ENCODE peak calls at places on chromosomes 7 and 10, in six cellular contexts. One of them, this sample, is unnamed.

GRCh38 chr7:105580022-105580740 is 1.1 kb downstream of the EFCAB10 start:
- DNase-seq in D721Med: no peak
- DNase-seq in GM06990: no peak
- DNase-seq in Panc1: no peak
- DNase-seq in chondrocyte: no peak
- DNase-seq in pancreas: no peak
- DNase-seq in this sample: no peak

GRCh38 chr10:49744924-49745605 is 17.1 kb downstream of the OGDHL start:
- DNase-seq in D721Med: peak
- DNase-seq in GM06990: no peak
- DNase-seq in Panc1: no peak
- DNase-seq in chondrocyte: no peak
- DNase-seq in pancreas: no peak
- DNase-seq in this sample: no peak

GRCh38 chr7:30703756-30704155 is 21.5 kb upstream of the CRHR2 start:
- DNase-seq in D721Med: no peak
- DNase-seq in GM06990: no peak
- DNase-seq in Panc1: no peak
- DNase-seq in chondrocyte: no peak
- DNase-seq in pancreas: no peak
- DNase-seq in this sample: no peak

GRCh38 chr10:4254101-4254994 is 469.3 kb upstream of the KLF6 start:
- DNase-seq in D721Med: no peak
- DNase-seq in GM06990: no peak
- DNase-seq in Panc1: no peak
- DNase-seq in chondrocyte: no peak
- DNase-seq in pancreas: no peak
- DNase-seq in this sample: no peak

GRCh38 chr7:75950111-75950681 is 35.2 kb downstream of the POR start:
- DNase-seq in D721Med: no peak
- DNase-seq in GM06990: no peak
- DNase-seq in Panc1: no peak
- DNase-seq in chondrocyte: no peak
- DNase-seq in pancreas: no peak
- DNase-seq in this sample: no peak

GRCh38 chr10:71320592-71320991 is 1.5 kb downstream of the SLC29A3 start:
- DNase-seq in D721Med: no peak
- DNase-seq in GM06990: no peak
- DNase-seq in Panc1: no peak
- DNase-seq in chondrocyte: no peak
- DNase-seq in pancreas: no peak
- DNase-seq in this sample: no peak

GRCh38 chr7:80095545-80095944 is 39.1 kb upstream of the GNAI1 start:
- DNase-seq in D721Med: no peak
- DNase-seq in GM06990: no peak
- DNase-seq in Panc1: no peak
- DNase-seq in chondrocyte: no peak
- DNase-seq in pancreas: no peak
- DNase-seq in this sample: no peak

GRCh38 chr7:47352394-47352968 is 229.4 kb downstream of the TNS3 start:
- DNase-seq in D721Med: no peak
- DNase-seq in GM06990: no peak
- DNase-seq in Panc1: no peak
- DNase-seq in chondrocyte: no peak
- DNase-seq in pancreas: no peak
- DNase-seq in this sample: no peak

GRCh38 chr10:119313645-119314044 is 106.3 kb downstream of the GRK5 start:
- DNase-seq in D721Med: no peak
- DNase-seq in GM06990: peak
- DNase-seq in Panc1: no peak
- DNase-seq in chondrocyte: no peak
- DNase-seq in pancreas: no peak
- DNase-seq in this sample: no peak

GRCh38 chr7:82166666-82167065 is 276.9 kb downstream of the CACNA2D1 start:
- DNase-seq in D721Med: no peak
- DNase-seq in GM06990: no peak
- DNase-seq in Panc1: no peak
- DNase-seq in chondrocyte: no peak
- DNase-seq in pancreas: no peak
- DNase-seq in this sample: no peak

GRCh38 chr7:47327698-47328391 is 254.1 kb downstream of the TNS3 start:
- DNase-seq in D721Med: no peak
- DNase-seq in GM06990: no peak
- DNase-seq in Panc1: no peak
- DNase-seq in chondrocyte: no peak
- DNase-seq in pancreas: peak
- DNase-seq in this sample: peak

GRCh38 chr7:5699951-5700384 is 81.5 kb downstream of the RNF216 start:
- DNase-seq in D721Med: no peak
- DNase-seq in GM06990: peak
- DNase-seq in Panc1: no peak
- DNase-seq in chondrocyte: no peak
- DNase-seq in pancreas: no peak
- DNase-seq in this sample: no peak

GRCh38 chr7:27650283-27650682 is 12.4 kb downstream of the HIBADH start:
- DNase-seq in D721Med: no peak
- DNase-seq in GM06990: no peak
- DNase-seq in Panc1: no peak
- DNase-seq in chondrocyte: no peak
- DNase-seq in pancreas: no peak
- DNase-seq in this sample: no peak

GRCh38 chr7:87209295-87209924 is 10.1 kb downstream of the TMEM243 start:
- DNase-seq in D721Med: no peak
- DNase-seq in GM06990: no peak
- DNase-seq in Panc1: no peak
- DNase-seq in chondrocyte: no peak
- DNase-seq in pancreas: no peak
- DNase-seq in this sample: no peak

GRCh38 chr10:51092402-51092801 is 18.1 kb downstream of the PRKG1 start:
- DNase-seq in D721Med: no peak
- DNase-seq in GM06990: no peak
- DNase-seq in Panc1: no peak
- DNase-seq in chondrocyte: no peak
- DNase-seq in pancreas: peak
- DNase-seq in this sample: no peak

GRCh38 chr7:144656960-144657359 is 178.9 kb downstream of the TPK1 start:
- DNase-seq in D721Med: no peak
- DNase-seq in GM06990: no peak
- DNase-seq in Panc1: no peak
- DNase-seq in chondrocyte: no peak
- DNase-seq in pancreas: no peak
- DNase-seq in this sample: no peak
- TF ChIP-seq CTCF in D721Med: peak
- TF ChIP-seq CTCF in GM06990: no peak
- TF ChIP-seq CTCF in Panc1: no peak
- TF ChIP-seq CTCF in chondrocyte: no peak
- TF ChIP-seq CTCF in pancreas: no peak
- TF ChIP-seq CTCF in this sample: no peak

GRCh38 chr10:35640951-35641429 is 1.1 kb downstream of the FZD8 start:
- DNase-seq in D721Med: no peak
- DNase-seq in GM06990: peak
- DNase-seq in Panc1: peak
- DNase-seq in chondrocyte: peak
- DNase-seq in pancreas: peak
- DNase-seq in this sample: peak

GRCh38 chr10:35639651-35640311 is 2.3 kb downstream of the FZD8 start:
- DNase-seq in D721Med: no peak
- DNase-seq in GM06990: peak
- DNase-seq in Panc1: no peak
- DNase-seq in chondrocyte: peak
- DNase-seq in pancreas: peak
- DNase-seq in this sample: no peak

GRCh38 chr10:35639021-35639521 is 3.0 kb downstream of the FZD8 start:
- DNase-seq in D721Med: no peak
- DNase-seq in GM06990: no peak
- DNase-seq in Panc1: no peak
- DNase-seq in chondrocyte: no peak
- DNase-seq in pancreas: no peak
- DNase-seq in this sample: no peak

GRCh38 chr10:35641430-35642015 is 573 bp downstream of the FZD8 start:
- DNase-seq in D721Med: no peak
- DNase-seq in GM06990: peak
- DNase-seq in Panc1: no peak
- DNase-seq in chondrocyte: no peak
- DNase-seq in pancreas: no peak
- DNase-seq in this sample: no peak

DNA sequence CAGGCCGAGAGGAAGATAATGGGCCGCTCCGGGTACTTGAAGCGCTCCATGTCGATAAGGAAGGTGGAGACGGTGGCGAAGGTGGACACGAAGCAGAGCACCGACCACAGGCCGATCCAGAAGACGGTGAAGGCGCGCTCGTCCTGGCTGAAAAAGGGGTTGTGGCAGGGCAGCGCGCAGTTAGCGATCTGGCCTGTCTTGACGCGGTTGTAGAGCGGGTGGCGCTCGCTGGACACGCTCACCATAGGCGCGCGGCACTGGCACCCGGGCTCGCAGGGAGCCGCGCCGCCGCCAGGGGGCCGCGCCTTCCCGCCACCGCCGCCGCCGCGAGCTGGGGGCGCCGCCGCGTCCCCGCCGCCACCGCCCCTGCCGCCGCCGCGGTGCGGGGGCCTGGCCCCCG is 1.6 kb downstream of the FZD8 start:
- DNase-seq in D721Med: no peak
- DNase-seq in GM06990: peak
- DNase-seq in Panc1: no peak
- DNase-seq in chondrocyte: no peak
- DNase-seq in pancreas: peak
- DNase-seq in this sample: peak
- TF ChIP-seq CTCF in D721Med: peak
- TF ChIP-seq CTCF in GM06990: peak
- TF ChIP-seq CTCF in Panc1: peak
- TF ChIP-seq CTCF in chondrocyte: peak
- TF ChIP-seq CTCF in pancreas: peak
- TF ChIP-seq CTCF in this sample: peak

DNA sequence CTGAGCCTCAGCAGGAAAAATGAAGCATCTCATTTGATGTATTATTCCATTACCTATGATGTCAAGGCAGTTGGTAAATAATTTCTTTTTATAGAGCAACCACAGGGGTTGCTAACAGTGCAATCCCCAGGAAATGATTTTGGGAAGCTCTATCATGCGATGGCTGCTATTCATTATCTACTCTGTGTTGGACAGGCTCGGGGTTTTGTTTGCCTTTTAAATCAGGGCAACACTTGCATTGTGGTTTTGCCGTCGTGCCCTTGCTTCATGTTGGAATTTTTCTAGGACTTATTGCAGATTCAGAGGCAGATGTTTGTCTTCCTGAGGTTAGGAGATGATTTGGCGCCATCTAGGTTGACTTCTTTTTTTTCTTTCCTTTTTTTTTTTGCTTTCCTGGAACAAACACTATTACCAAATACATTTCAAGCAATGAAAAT is 128.4 kb downstream of the BICC1 start:
- DNase-seq in D721Med: no peak
- DNase-seq in GM06990: no peak
- DNase-seq in Panc1: no peak
- DNase-seq in chondrocyte: no peak
- DNase-seq in pancreas: no peak
- DNase-seq in this sample: no peak
- TF ChIP-seq CTCF in D721Med: peak
- TF ChIP-seq CTCF in GM06990: no peak
- TF ChIP-seq CTCF in Panc1: peak
- TF ChIP-seq CTCF in chondrocyte: peak
- TF ChIP-seq CTCF in pancreas: no peak
- TF ChIP-seq CTCF in this sample: peak

GRCh38 chr7:98758157-98758556 is 111.7 kb downstream of the TMEM130 start:
- DNase-seq in D721Med: no peak
- DNase-seq in GM06990: no peak
- DNase-seq in Panc1: no peak
- DNase-seq in chondrocyte: no peak
- DNase-seq in pancreas: no peak
- DNase-seq in this sample: no peak
- TF ChIP-seq CTCF in D721Med: no peak
- TF ChIP-seq CTCF in GM06990: no peak
- TF ChIP-seq CTCF in Panc1: no peak
- TF ChIP-seq CTCF in chondrocyte: no peak
- TF ChIP-seq CTCF in pancreas: no peak
- TF ChIP-seq CTCF in this sample: no peak

GRCh38 chr7:89334785-89335184 is 539.2 kb upstream of the TEX47 start:
- DNase-seq in D721Med: no peak
- DNase-seq in GM06990: no peak
- DNase-seq in Panc1: no peak
- DNase-seq in chondrocyte: no peak
- DNase-seq in pancreas: no peak
- DNase-seq in this sample: no peak
- TF ChIP-seq CTCF in D721Med: no peak
- TF ChIP-seq CTCF in GM06990: no peak
- TF ChIP-seq CTCF in Panc1: no peak
- TF ChIP-seq CTCF in chondrocyte: no peak
- TF ChIP-seq CTCF in pancreas: no peak
- TF ChIP-seq CTCF in this sample: peak

GRCh38 chr10:10677479-10677878 is 340.2 kb upstream of the CELF2 start:
- DNase-seq in D721Med: no peak
- DNase-seq in GM06990: no peak
- DNase-seq in Panc1: peak
- DNase-seq in chondrocyte: no peak
- DNase-seq in pancreas: peak
- DNase-seq in this sample: no peak
- TF ChIP-seq CTCF in D721Med: peak
- TF ChIP-seq CTCF in GM06990: peak
- TF ChIP-seq CTCF in Panc1: peak
- TF ChIP-seq CTCF in chondrocyte: peak
- TF ChIP-seq CTCF in pancreas: peak
- TF ChIP-seq CTCF in this sample: peak

GRCh38 chr10:88317099-88317498 is 266.0 kb downstream of the RNLS start:
- DNase-seq in D721Med: no peak
- DNase-seq in GM06990: no peak
- DNase-seq in Panc1: no peak
- DNase-seq in chondrocyte: no peak
- DNase-seq in pancreas: no peak
- DNase-seq in this sample: no peak

GRCh38 chr10:88315746-88316145 is 267.4 kb downstream of the RNLS start:
- DNase-seq in D721Med: no peak
- DNase-seq in GM06990: no peak
- DNase-seq in Panc1: no peak
- DNase-seq in chondrocyte: no peak
- DNase-seq in pancreas: no peak
- DNase-seq in this sample: no peak

GRCh38 chr10:88318803-88319202 is 264.3 kb downstream of the RNLS start:
- DNase-seq in D721Med: no peak
- DNase-seq in GM06990: no peak
- DNase-seq in Panc1: no peak
- DNase-seq in chondrocyte: no peak
- DNase-seq in pancreas: no peak
- DNase-seq in this sample: no peak

GRCh38 chr10:88314362-88314761 is 268.8 kb downstream of the RNLS start:
- DNase-seq in D721Med: no peak
- DNase-seq in GM06990: no peak
- DNase-seq in Panc1: no peak
- DNase-seq in chondrocyte: no peak
- DNase-seq in pancreas: no peak
- DNase-seq in this sample: no peak

DNA sequence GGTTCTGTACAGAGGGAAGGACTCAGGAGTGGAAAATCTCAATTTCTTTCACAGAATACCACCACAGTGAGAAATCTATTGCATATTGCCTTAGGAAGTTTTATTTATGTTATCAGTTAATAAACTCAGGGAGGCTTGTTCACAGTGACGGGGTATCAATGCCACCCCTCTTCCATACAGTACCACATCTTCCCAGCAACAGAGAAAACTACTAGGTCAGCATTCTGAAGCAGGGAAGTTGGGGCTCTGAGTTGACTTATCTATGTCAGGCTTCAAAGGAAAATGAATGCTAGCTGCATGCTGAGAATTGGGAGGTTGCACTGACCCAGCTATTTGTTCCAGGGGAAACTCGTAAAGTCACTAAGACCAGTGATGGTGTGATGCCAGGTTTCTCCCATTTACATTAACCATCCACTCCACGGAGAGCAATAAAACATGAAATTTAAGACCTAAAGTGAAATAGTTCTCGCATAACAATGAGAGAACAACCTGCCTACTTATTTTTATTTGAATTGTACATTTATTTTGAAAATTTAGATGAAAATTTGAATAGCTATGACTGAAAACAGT is 266.7 kb downstream of the RNLS start:
- DNase-seq in D721Med: no peak
- DNase-seq in GM06990: no peak
- DNase-seq in Panc1: no peak
- DNase-seq in chondrocyte: no peak
- DNase-seq in pancreas: no peak
- DNase-seq in this sample: no peak
- TF ChIP-seq CTCF in D721Med: no peak
- TF ChIP-seq CTCF in GM06990: no peak
- TF ChIP-seq CTCF in Panc1: no peak
- TF ChIP-seq CTCF in chondrocyte: no peak
- TF ChIP-seq CTCF in pancreas: no peak
- TF ChIP-seq CTCF in this sample: no peak